ENCODE peak calls at places on chromosomes 1 and 21, in nine cellular contexts. C is GM13977, M is dorsolateral prefrontal cortex, Z is AG09309, U is upper lobe of right lung, Y is mesothelial cell of epicardium, X is B cell, Q is neural crest cell, T is psoas muscle. N is an unnamed sample.

GRCh38 chr1:23810818-23811420 is 10.4 kb upstream of the GALE start:
- DNase-seq in Y (no peak), M (no peak), Z (no peak), U (no peak), T (no peak), C (peak), Q (peak), X (peak), N (no peak)

GRCh38 chr1:213724640-213725536 is 262.9 kb upstream of the PROX1 start:
- DNase-seq in U (no peak), C (no peak), X (no peak), Y (no peak), Q (peak), Z (peak), T (peak), M (no peak), N (no peak)

GRCh38 chr1:3323791-3324703 is 130.4 kb upstream of the ARHGEF16 start:
- DNase-seq in M (no peak), Q (no peak), X (no peak), Y (no peak), T (no peak), U (no peak), C (no peak), Z (no peak), N (no peak)

GRCh38 chr1:89519779-89520358 is 4.8 kb upstream of the LRRC8B start:
- DNase-seq in X (peak), Q (no peak), U (no peak), Y (no peak), M (no peak), C (peak), Z (no peak), T (no peak), N (no peak)

GRCh38 chr1:50603274-50604271 is 180.3 kb upstream of the DMRTA2 start:
- DNase-seq in X (no peak), M (no peak), T (no peak), C (peak), U (no peak), Z (peak), Y (no peak), Q (no peak), N (no peak)

GRCh38 chr1:94130851-94131595 is 10.1 kb upstream of the ABCA4 start:
- DNase-seq in C (no peak), Y (no peak), T (no peak), Z (no peak), M (no peak), U (no peak), Q (no peak), X (no peak), N (no peak)

GRCh38 chr1:203031467-203031866 is 5.2 kb downstream of the PPFIA4 start:
- DNase-seq in X (no peak), Q (no peak), Y (no peak), C (no peak), U (no peak), M (no peak), Z (no peak), T (no peak), N (no peak)

GRCh38 chr1:1298861-1299685 is 8.7 kb downstream of the ACAP3 start:
- DNase-seq in U (no peak), C (no peak), Z (no peak), Y (peak), X (no peak), T (no peak), Q (peak), M (peak), N (no peak)

GRCh38 chr1:228084797-228085196 is 2.3 kb downstream of the ARF1 start:
- DNase-seq in U (peak), X (no peak), M (no peak), C (no peak), Z (no peak), Y (no peak), T (peak), Q (no peak), N (no peak)

DNA sequence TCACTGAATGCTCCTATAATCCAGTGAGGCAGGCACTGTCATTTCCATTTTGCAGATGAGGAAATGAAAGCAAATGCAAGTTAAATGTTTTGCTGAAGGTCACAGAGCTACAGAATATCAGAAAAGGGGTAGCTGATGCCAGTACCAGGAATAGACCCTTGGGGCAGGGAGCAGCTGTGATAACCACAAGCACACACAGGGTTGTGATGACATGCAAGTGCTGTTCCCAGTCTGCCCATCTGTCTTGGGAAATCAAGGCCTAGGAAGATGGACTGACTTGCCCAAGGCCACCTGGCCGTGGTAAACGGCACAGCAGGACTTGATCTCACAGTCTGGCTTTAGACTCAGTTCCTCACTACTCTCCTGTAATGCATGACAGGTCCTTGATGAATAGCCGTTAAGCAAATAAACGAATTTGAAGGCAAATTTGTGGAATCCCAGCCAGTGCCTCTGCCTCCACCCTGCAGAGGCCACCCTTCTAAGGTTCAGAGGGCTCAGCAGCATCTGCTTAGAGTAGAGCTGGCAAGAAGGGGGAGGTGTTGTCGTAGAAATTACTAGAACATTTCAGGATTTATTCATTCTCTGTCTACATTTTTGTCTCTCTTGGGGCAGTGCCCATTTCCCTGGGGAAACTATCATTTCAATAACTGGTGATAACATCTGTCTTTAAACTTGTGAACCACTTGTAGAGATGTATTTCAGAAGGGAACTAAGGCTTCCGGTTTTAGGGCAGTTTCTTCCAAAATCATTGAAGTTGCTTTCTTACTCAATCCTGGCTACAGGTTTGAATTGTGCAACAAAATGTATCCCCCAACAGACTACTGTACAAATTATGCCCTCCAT is 53.2 kb upstream of the MRPS6 start:
- DNase-seq in T (no peak), Q (no peak), X (peak), U (no peak), Z (no peak), Y (no peak), C (peak), M (no peak), N (no peak)
- TF ChIP-seq CTCF in T (no peak), Q (no peak), X (peak), U (no peak), Z (no peak), Y (no peak), C (no peak), M (no peak), N (peak)

DNA sequence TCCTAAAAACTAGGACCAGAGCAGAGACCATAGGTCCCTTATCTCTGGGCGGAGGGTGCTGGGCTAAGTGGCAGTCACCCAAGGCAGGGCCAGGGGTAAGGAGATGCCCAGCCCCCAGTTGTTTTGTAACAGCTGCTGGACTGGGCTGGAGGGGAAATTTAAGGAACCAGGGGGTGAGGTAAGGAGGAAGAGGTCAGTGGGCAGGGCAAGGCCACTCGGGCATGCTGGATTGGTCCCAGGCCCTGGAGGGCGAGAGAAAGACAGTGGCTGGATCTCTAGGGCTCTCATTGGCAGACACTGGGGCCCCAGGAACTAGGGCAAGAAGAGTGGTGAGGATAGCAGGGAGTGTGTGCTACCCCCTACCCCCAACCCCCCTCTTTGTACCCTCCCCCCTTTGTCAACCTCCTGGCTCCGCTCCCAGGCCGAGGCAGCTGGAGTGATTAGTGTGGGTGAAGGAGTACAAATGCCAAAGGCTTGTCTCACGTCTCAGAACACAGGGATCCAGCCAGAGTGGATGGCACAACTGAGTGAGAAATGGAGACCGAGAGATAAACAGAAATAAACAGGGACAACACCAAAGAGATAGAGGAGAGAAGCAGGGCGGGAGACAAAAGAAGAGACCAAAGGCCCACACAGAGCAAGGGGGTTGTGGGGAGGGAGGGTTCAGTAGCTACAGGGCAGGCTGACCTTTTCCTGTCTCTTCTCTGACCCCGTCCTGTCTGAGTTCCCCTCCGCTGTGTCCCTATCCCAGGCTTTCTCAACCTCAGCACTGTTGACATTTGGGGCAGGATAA is 20.5 kb upstream of the THRAP3 start:
- DNase-seq in M (peak), Q (no peak), Y (no peak), X (no peak), T (peak), C (no peak), U (peak), Z (no peak), N (no peak)
- TF ChIP-seq CTCF in M (no peak), Q (no peak), Y (no peak), X (no peak), T (no peak), C (no peak), U (no peak), Z (no peak), N (no peak)

GRCh38 chr1:31410871-31411270 is 2.1 kb upstream of the SERINC2 start:
- DNase-seq in Z (no peak), Q (no peak), T (no peak), C (no peak), X (no peak), M (no peak), U (no peak), Y (no peak), N (no peak)

GRCh38 chr1:31407029-31407626 is 5.9 kb upstream of the SERINC2 start:
- DNase-seq in U (no peak), X (no peak), M (no peak), C (no peak), Q (no peak), T (no peak), Z (no peak), Y (no peak), N (no peak)

GRCh38 chr1:31405578-31406245 is 7.3 kb upstream of the SERINC2 start:
- DNase-seq in U (no peak), X (no peak), C (no peak), Y (no peak), Q (no peak), T (no peak), M (no peak), Z (no peak), N (no peak)

GRCh38 chr1:31409946-31410858 is 2.8 kb upstream of the SERINC2 start:
- DNase-seq in X (no peak), M (no peak), U (no peak), Y (no peak), T (no peak), Z (no peak), C (no peak), Q (no peak), N (no peak)

DNA sequence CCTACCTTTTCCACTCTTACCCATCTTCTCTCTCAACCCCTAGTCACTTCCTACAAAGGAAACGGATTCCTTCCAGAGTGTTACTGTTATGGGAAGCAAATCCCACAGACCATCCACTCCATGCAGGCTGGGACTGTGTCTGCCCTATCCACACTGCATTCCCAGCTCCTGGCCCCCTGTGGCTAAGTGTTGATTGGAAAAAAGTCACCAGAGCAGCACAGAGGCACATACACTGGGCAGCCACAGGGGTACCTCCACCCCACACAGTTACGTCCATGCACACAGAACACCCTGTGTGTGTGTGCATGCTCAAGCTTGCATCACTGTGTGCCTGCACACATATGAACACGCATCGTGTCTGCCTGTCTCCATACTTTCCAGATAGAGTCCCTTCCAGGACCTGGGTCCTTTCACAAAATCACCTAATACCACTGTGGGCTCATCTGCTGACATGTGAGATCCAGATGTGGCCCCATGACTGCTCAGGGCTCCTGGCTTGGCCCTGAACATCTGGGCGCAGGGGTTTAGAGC is 4.2 kb upstream of the SERINC2 start:
- DNase-seq in U (no peak), Z (no peak), Q (no peak), Y (no peak), C (no peak), T (no peak), X (no peak), M (no peak), N (no peak)
- TF ChIP-seq CTCF in U (no peak), Z (no peak), Q (no peak), Y (no peak), C (no peak), T (no peak), X (no peak), M (no peak), N (no peak)

GRCh38 chr1:43550598-43551246 is 20.0 kb downstream of the PTPRF start:
- DNase-seq in Y (no peak), Q (no peak), M (no peak), X (no peak), C (no peak), Z (no peak), U (no peak), T (no peak), N (no peak)
- TF ChIP-seq CTCF in Y (no peak), Q (no peak), M (no peak), X (no peak), C (no peak), Z (no peak), U (no peak), T (no peak), N (no peak)

GRCh38 chr1:67464058-67464457 is 33.9 kb upstream of the SERBP1 start:
- DNase-seq in M (no peak), C (no peak), X (no peak), U (no peak), T (no peak), Q (no peak), Y (no peak), Z (no peak), N (no peak)
- TF ChIP-seq CTCF in M (no peak), C (no peak), X (no peak), U (no peak), T (no peak), Q (no peak), Y (no peak), Z (no peak), N (no peak)

DNA sequence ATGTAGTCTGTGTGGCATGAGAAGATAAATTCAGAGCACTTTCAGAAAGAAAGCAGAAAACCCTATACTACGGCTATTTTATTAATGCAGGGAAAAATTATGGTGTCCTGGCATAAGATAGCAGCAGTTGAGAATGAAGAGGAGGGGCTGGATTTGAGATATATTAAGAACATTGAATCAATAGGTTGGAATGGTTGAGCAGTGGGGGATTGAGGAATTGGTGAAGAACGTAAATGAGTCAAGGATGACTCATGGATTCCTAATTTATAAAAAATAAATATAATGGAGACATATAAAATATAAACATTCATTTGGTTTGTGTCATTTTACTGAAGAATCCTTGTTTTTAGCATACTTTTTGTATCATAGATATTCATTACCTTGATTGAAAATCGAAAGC is 234.3 kb upstream of the ADAMTS5 start:
- DNase-seq in C (no peak), Y (no peak), Z (no peak), U (no peak), M (no peak), Q (no peak), X (no peak), T (no peak), N (no peak)
- TF ChIP-seq CTCF in C (no peak), Y (no peak), Z (no peak), U (no peak), M (no peak), Q (no peak), X (no peak), T (no peak), N (no peak)

DNA sequence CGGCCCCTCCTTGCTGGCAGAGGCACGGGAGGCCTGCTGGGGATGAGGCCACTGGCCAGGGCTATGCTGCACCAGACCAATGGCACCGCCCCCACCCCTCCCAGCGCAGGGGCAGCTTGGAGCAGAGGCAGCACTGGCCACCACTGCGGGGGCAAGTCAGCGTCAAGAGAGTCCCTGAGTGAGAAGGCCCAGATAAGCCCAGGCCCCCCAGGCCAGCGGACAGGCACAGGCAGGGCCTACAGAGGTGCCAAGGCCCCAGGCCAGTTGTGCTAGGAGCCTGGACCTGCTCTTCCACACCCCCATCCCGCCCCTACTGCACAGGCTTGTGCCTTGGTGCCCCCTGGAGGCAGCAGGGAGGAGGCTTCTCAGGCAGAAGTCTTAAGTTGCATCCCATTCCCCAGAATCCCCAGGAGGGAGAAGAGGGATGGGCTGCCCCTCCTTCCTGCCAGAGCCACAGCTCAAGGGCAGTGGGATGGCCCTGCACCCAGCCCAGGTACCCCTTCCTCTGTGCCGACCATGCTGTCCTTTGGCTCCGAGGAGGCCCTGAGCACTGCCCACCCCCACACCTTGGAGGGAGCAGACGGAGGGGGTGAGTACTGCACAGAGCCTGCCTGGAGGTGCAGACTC is 35.8 kb downstream of the EPHX1 start:
- DNase-seq in C (peak), M (peak), T (peak), X (no peak), Y (peak), Z (no peak), Q (peak), U (peak), N (peak)
- TF ChIP-seq CTCF in C (peak), M (peak), T (peak), X (no peak), Y (peak), Z (peak), Q (peak), U (peak), N (peak)